ENCODE peak calls at places on chromosomes 7 and 10, in six cellular contexts. One of them, this sample, is unnamed.

GRCh38 chr7:40802497-40802896 is 667.7 kb downstream of the SUGCT start:
- DNase-seq in transverse colon: no peak
- DNase-seq in sigmoid colon: no peak
- DNase-seq in OCI-LY7: no peak
- DNase-seq in esophagus muscularis mucosa: no peak
- DNase-seq in tibial artery: no peak
- DNase-seq in this sample: no peak

GRCh38 chr7:56447864-56448693 is 331.9 kb upstream of the NUPR2 start:
- DNase-seq in transverse colon: no peak
- DNase-seq in OCI-LY7: no peak
- DNase-seq in tibial artery: no peak
- DNase-seq in esophagus muscularis mucosa: no peak
- DNase-seq in sigmoid colon: no peak
- DNase-seq in this sample: no peak

GRCh38 chr7:113209449-113210203 is 91.3 kb upstream of the SMIM30 start:
- DNase-seq in transverse colon: no peak
- DNase-seq in esophagus muscularis mucosa: no peak
- DNase-seq in tibial artery: no peak
- DNase-seq in sigmoid colon: no peak
- DNase-seq in OCI-LY7: no peak
- DNase-seq in this sample: no peak

GRCh38 chr7:136303162-136303561 is 326.0 kb upstream of the MTPN start:
- DNase-seq in tibial artery: peak; percentile 25
- DNase-seq in sigmoid colon: no peak
- DNase-seq in OCI-LY7: no peak
- DNase-seq in transverse colon: no peak
- DNase-seq in esophagus muscularis mucosa: no peak
- DNase-seq in this sample: no peak

GRCh38 chr7:54189330-54189729 is 352.8 kb upstream of the VSTM2A start:
- DNase-seq in transverse colon: no peak
- DNase-seq in esophagus muscularis mucosa: no peak
- DNase-seq in sigmoid colon: no peak
- DNase-seq in OCI-LY7: no peak
- DNase-seq in tibial artery: no peak
- DNase-seq in this sample: no peak

GRCh38 chr10:47311193-47311899 is 10.9 kb upstream of the GDF2 start:
- DNase-seq in OCI-LY7: no peak
- DNase-seq in sigmoid colon: no peak
- DNase-seq in transverse colon: peak; percentile 77
- DNase-seq in esophagus muscularis mucosa: no peak
- DNase-seq in tibial artery: no peak
- DNase-seq in this sample: peak; percentile 74

GRCh38 chr10:24350111-24350921 is 141.4 kb downstream of the KIAA1217 start:
- DNase-seq in esophagus muscularis mucosa: no peak
- DNase-seq in tibial artery: no peak
- DNase-seq in sigmoid colon: no peak
- DNase-seq in OCI-LY7: no peak
- DNase-seq in transverse colon: no peak
- DNase-seq in this sample: no peak

GRCh38 chr10:57699944-57700343 is 567.8 kb downstream of the IPMK start:
- DNase-seq in sigmoid colon: no peak
- DNase-seq in transverse colon: no peak
- DNase-seq in esophagus muscularis mucosa: no peak
- DNase-seq in OCI-LY7: no peak
- DNase-seq in tibial artery: no peak
- DNase-seq in this sample: no peak

GRCh38 chr7:121797283-121798037 is 75.5 kb upstream of the PTPRZ1 start:
- DNase-seq in sigmoid colon: no peak
- DNase-seq in transverse colon: no peak
- DNase-seq in esophagus muscularis mucosa: no peak
- DNase-seq in OCI-LY7: no peak
- DNase-seq in tibial artery: no peak
- DNase-seq in this sample: no peak

GRCh38 chr10:79022565-79023488 is 45.9 kb upstream of the ZMIZ1 start:
- DNase-seq in esophagus muscularis mucosa: no peak
- DNase-seq in OCI-LY7: peak; percentile 79
- DNase-seq in tibial artery: no peak
- DNase-seq in transverse colon: peak; percentile 28
- DNase-seq in sigmoid colon: peak; percentile 78
- DNase-seq in this sample: no peak

GRCh38 chr10:67221939-67222494 is 296.2 kb downstream of the LRRTM3 start:
- DNase-seq in OCI-LY7: no peak
- DNase-seq in sigmoid colon: no peak
- DNase-seq in transverse colon: no peak
- DNase-seq in esophagus muscularis mucosa: no peak
- DNase-seq in tibial artery: no peak
- DNase-seq in this sample: no peak

GRCh38 chr7:44273681-44274622 is 51.4 kb downstream of the CAMK2B start:
- DNase-seq in esophagus muscularis mucosa: no peak
- DNase-seq in sigmoid colon: no peak
- DNase-seq in OCI-LY7: no peak
- DNase-seq in tibial artery: no peak
- DNase-seq in transverse colon: no peak
- DNase-seq in this sample: no peak

GRCh38 chr7:126495001-126495400 is 757.7 kb downstream of the GRM8 start:
- DNase-seq in tibial artery: no peak
- DNase-seq in esophagus muscularis mucosa: no peak
- DNase-seq in OCI-LY7: no peak
- DNase-seq in sigmoid colon: no peak
- DNase-seq in transverse colon: no peak
- DNase-seq in this sample: no peak

GRCh38 chr10:32981760-32982159 is 23.7 kb upstream of the ITGB1 start:
- DNase-seq in tibial artery: no peak
- DNase-seq in sigmoid colon: no peak
- DNase-seq in esophagus muscularis mucosa: no peak
- DNase-seq in OCI-LY7: peak; percentile 37
- DNase-seq in transverse colon: peak; percentile 77
- DNase-seq in this sample: peak; percentile 38

GRCh38 chr10:65769828-65770227 is 1156.0 kb upstream of the LRRTM3 start:
- DNase-seq in transverse colon: no peak
- DNase-seq in sigmoid colon: no peak
- DNase-seq in esophagus muscularis mucosa: no peak
- DNase-seq in OCI-LY7: no peak
- DNase-seq in tibial artery: no peak
- DNase-seq in this sample: no peak

GRCh38 chr7:28984631-28985030 is 26.5 kb upstream of the TRIL start:
- DNase-seq in esophagus muscularis mucosa: peak; percentile 89
- DNase-seq in sigmoid colon: peak; percentile 77
- DNase-seq in transverse colon: peak; percentile 26
- DNase-seq in OCI-LY7: no peak
- DNase-seq in tibial artery: peak; percentile 66
- DNase-seq in this sample: no peak

GRCh38 chr10:107163086-107163880 is 1.2 kb downstream of the SORCS1 start:
- DNase-seq in sigmoid colon: peak; percentile 75
- DNase-seq in transverse colon: no peak
- DNase-seq in tibial artery: no peak
- DNase-seq in esophagus muscularis mucosa: no peak
- DNase-seq in OCI-LY7: no peak
- DNase-seq in this sample: no peak

GRCh38 chr7:150404785-150405583 is 25.9 kb downstream of the ZNF775 start:
- DNase-seq in esophagus muscularis mucosa: peak; percentile 96
- DNase-seq in tibial artery: peak; percentile 88
- DNase-seq in sigmoid colon: peak; percentile 96
- DNase-seq in transverse colon: peak; percentile 92
- DNase-seq in OCI-LY7: peak; percentile 90
- DNase-seq in this sample: peak; percentile 75

GRCh38 chr10:88672041-88672440 is 7.8 kb downstream of the LIPF start:
- DNase-seq in transverse colon: no peak
- DNase-seq in esophagus muscularis mucosa: no peak
- DNase-seq in OCI-LY7: no peak
- DNase-seq in sigmoid colon: no peak
- DNase-seq in tibial artery: no peak
- DNase-seq in this sample: no peak

GRCh38 chr7:151631149-151631967 is 111.7 kb upstream of the RHEB start:
- DNase-seq in esophagus muscularis mucosa: no peak
- DNase-seq in transverse colon: no peak
- DNase-seq in OCI-LY7: peak; percentile 50
- DNase-seq in sigmoid colon: peak; percentile 73
- DNase-seq in tibial artery: no peak
- DNase-seq in this sample: peak; percentile 44

GRCh38 chr7:77247206-77247850 is 47.7 kb upstream of the FGL2 start:
- DNase-seq in esophagus muscularis mucosa: no peak
- DNase-seq in transverse colon: peak; percentile 90
- DNase-seq in tibial artery: peak; percentile 75
- DNase-seq in OCI-LY7: peak; percentile 81
- DNase-seq in sigmoid colon: no peak
- DNase-seq in this sample: peak; percentile 81

GRCh38 chr7:144787127-144787526 is 48.7 kb downstream of the TPK1 start:
- DNase-seq in esophagus muscularis mucosa: no peak
- DNase-seq in OCI-LY7: peak; percentile 3
- DNase-seq in sigmoid colon: no peak
- DNase-seq in tibial artery: no peak
- DNase-seq in transverse colon: no peak
- DNase-seq in this sample: no peak

GRCh38 chr7:41881313-41882130 is 178.6 kb upstream of the INHBA start:
- DNase-seq in OCI-LY7: peak; percentile 70
- DNase-seq in transverse colon: peak; percentile 46
- DNase-seq in tibial artery: peak; percentile 48
- DNase-seq in sigmoid colon: no peak
- DNase-seq in esophagus muscularis mucosa: no peak
- DNase-seq in this sample: peak; percentile 75

GRCh38 chr7:105270117-105270516 is 118.6 kb downstream of the SRPK2 start:
- DNase-seq in tibial artery: no peak
- DNase-seq in esophagus muscularis mucosa: no peak
- DNase-seq in OCI-LY7: no peak
- DNase-seq in transverse colon: no peak
- DNase-seq in sigmoid colon: no peak
- DNase-seq in this sample: no peak

GRCh38 chr7:96310106-96310505 is 11.8 kb downstream of the SLC25A13 start:
- DNase-seq in OCI-LY7: no peak
- DNase-seq in transverse colon: no peak
- DNase-seq in esophagus muscularis mucosa: no peak
- DNase-seq in tibial artery: peak; percentile 37
- DNase-seq in sigmoid colon: no peak
- DNase-seq in this sample: no peak

GRCh38 chr10:131726460-131726861 is 174.3 kb upstream of the PPP2R2D start:
- DNase-seq in esophagus muscularis mucosa: no peak
- DNase-seq in transverse colon: no peak
- DNase-seq in OCI-LY7: no peak
- DNase-seq in tibial artery: peak; percentile 61
- DNase-seq in sigmoid colon: peak; percentile 77
- DNase-seq in this sample: no peak

GRCh38 chr7:25171516-25171915 is 46.5 kb upstream of the CYCS start:
- DNase-seq in transverse colon: no peak
- DNase-seq in esophagus muscularis mucosa: no peak
- DNase-seq in tibial artery: no peak
- DNase-seq in OCI-LY7: no peak
- DNase-seq in sigmoid colon: no peak
- DNase-seq in this sample: no peak

GRCh38 chr7:130380861-130381455 is 664 bp downstream of the CPA1 start:
- DNase-seq in esophagus muscularis mucosa: no peak
- DNase-seq in OCI-LY7: no peak
- DNase-seq in tibial artery: no peak
- DNase-seq in transverse colon: no peak
- DNase-seq in sigmoid colon: no peak
- DNase-seq in this sample: no peak

GRCh38 chr10:34288634-34289033 is 526.5 kb downstream of the PARD3 start:
- DNase-seq in esophagus muscularis mucosa: no peak
- DNase-seq in tibial artery: no peak
- DNase-seq in transverse colon: no peak
- DNase-seq in sigmoid colon: no peak
- DNase-seq in OCI-LY7: no peak
- DNase-seq in this sample: no peak

DNA sequence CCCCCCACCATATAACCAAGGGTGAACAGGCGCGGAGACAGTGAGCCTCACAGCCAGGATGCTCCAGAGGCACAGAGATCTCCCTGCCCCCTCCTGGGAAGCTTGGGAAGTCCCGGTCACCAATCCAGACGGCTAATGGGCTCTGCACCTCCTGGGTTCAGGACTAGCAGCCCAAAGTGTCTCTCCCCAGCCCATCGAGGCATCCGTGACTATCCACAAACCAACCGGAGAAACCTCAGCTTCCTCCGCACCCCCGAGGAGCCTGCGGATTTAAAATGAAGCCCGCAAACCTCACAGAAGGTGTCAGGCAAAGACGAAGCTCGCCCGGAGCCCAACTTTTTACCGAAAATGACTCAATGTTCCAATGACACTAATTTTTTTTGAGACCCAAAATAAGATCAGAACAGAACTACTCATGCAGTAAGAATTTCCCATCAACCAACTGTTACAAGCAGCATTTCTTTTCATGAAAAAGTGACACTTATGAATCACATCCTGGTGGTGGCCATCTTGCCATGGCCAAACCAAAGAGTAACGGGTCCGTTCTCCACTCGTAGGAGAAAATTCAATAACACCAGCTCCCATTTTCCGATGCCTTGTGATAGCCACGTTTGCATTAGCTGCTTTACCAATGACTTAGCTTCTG is 6.0 kb downstream of the PDGFA start:
- DNase-seq in OCI-LY7: no peak
- DNase-seq in sigmoid colon: no peak
- DNase-seq in tibial artery: no peak
- DNase-seq in esophagus muscularis mucosa: no peak
- DNase-seq in transverse colon: no peak
- DNase-seq in this sample: no peak
- H3K4me1 ChIP-seq in OCI-LY7: no peaks in the 10 kb centered on the region
- H3K4me1 ChIP-seq in sigmoid colon: peaks cover 57% of the 10 kb centered on the region
- H3K4me1 ChIP-seq in tibial artery: peaks cover 75% of the 10 kb centered on the region
- H3K4me1 ChIP-seq in esophagus muscularis mucosa: peaks cover 86% of the 10 kb centered on the region
- H3K4me1 ChIP-seq in transverse colon: peaks cover 59% of the 10 kb centered on the region
- H3K4me1 ChIP-seq in this sample: peaks cover 3% of the 10 kb centered on the region

GRCh38 chr7:83201355-83201754 is 38.7 kb upstream of the PCLO start:
- DNase-seq in OCI-LY7: no peak
- DNase-seq in esophagus muscularis mucosa: no peak
- DNase-seq in tibial artery: no peak
- DNase-seq in transverse colon: no peak
- DNase-seq in sigmoid colon: no peak
- DNase-seq in this sample: no peak
- H3K36me3 ChIP-seq in OCI-LY7: no peaks in the 10 kb centered on the region
- H3K36me3 ChIP-seq in esophagus muscularis mucosa: no peaks in the 10 kb centered on the region
- H3K36me3 ChIP-seq in tibial artery: no peaks in the 10 kb centered on the region
- H3K36me3 ChIP-seq in transverse colon: no peaks in the 10 kb centered on the region
- H3K36me3 ChIP-seq in sigmoid colon: no peaks in the 10 kb centered on the region
- H3K36me3 ChIP-seq in this sample: no peaks in the 10 kb centered on the region

GRCh38 chr7:83546586-83546985 is 102.4 kb downstream of the SEMA3E start:
- DNase-seq in OCI-LY7: no peak
- DNase-seq in transverse colon: no peak
- DNase-seq in sigmoid colon: no peak
- DNase-seq in tibial artery: no peak
- DNase-seq in esophagus muscularis mucosa: no peak
- DNase-seq in this sample: no peak
- H3K27ac ChIP-seq in OCI-LY7: no peak overlapping the region
- H3K27ac ChIP-seq in transverse colon: no peak overlapping the region
- H3K27ac ChIP-seq in sigmoid colon: no peak overlapping the region
- H3K27ac ChIP-seq in tibial artery: no peak overlapping the region
- H3K27ac ChIP-seq in esophagus muscularis mucosa: no peak overlapping the region
- H3K27ac ChIP-seq in this sample: no peak overlapping the region

DNA sequence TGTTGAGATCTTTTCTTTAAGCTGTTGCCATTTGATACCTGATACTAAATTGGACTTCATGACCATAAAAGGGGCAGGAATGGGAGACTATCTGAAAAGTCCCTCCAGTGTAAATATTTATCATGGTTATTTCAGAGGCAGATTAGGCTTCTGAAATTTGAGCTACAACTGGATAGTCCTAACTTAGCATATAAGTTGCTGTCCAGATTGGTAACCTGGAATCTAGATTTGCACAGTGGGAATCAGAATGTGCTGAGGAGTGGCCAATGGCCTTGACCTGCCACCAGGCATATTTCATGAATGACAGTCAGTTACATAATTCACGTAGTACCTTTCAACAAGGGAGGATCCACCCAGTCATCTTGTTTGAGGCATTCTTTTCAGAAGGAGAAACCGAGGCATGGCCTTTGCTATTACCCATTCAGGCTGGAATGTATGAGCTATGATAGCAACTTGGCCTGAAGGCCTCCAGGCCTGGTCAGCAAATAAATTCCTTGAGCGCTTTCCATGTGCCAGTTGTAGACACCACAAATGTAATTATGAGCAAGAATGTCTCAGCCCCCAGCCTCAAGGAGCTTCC is 80.0 kb downstream of the EEPD1 start:
- DNase-seq in tibial artery: no peak
- DNase-seq in sigmoid colon: no peak
- DNase-seq in transverse colon: no peak
- DNase-seq in esophagus muscularis mucosa: no peak
- DNase-seq in OCI-LY7: no peak
- DNase-seq in this sample: no peak
- H3K4me1 ChIP-seq in tibial artery: peaks cover 22% of the 10 kb centered on the region
- H3K4me1 ChIP-seq in sigmoid colon: peaks cover 24% of the 10 kb centered on the region
- H3K4me1 ChIP-seq in transverse colon: peaks cover 16% of the 10 kb centered on the region
- H3K4me1 ChIP-seq in esophagus muscularis mucosa: peaks cover 39% of the 10 kb centered on the region
- H3K4me1 ChIP-seq in OCI-LY7: no peaks in the 10 kb centered on the region
- H3K4me1 ChIP-seq in this sample: no peaks in the 10 kb centered on the region

This sample was measured in CD4-positive, alpha-beta memory T cell.